ENCODE peak calls at places on chromosome 18, in six cellular contexts. T, O, F, H, W and C are unnamed samples.

GRCh38 chr18:77749189-77749588 is 499.5 kb downstream of the GALR1 start:
- DNase-seq in T (no peak), W (no peak), O (no peak), H (no peak), F (no peak), C (no peak)

GRCh38 chr18:55239764-55240163 is 280.5 kb upstream of the CCDC68 start:
- DNase-seq in T (no peak), W (no peak), O (no peak), F (no peak), H (no peak), C (no peak)

GRCh38 chr18:23229472-23229871 is 94.2 kb downstream of the CABLES1 start:
- DNase-seq in W (no peak), T (no peak), F (no peak), H (no peak), O (no peak), C (peak; percentile 40)

GRCh38 chr18:26468931-26469340 is 79.4 kb downstream of the KCTD1 start:
- DNase-seq in O (no peak), F (no peak), T (no peak), W (no peak), H (no peak), C (no peak)

GRCh38 chr18:3593381-3593903 is 143.5 kb downstream of the TGIF1 start:
- DNase-seq in H (no peak), T (no peak), W (peak; percentile 24), O (no peak), F (peak; percentile 91), C (peak; percentile 74)

GRCh38 chr18:77271720-77272481 is 22.3 kb downstream of the GALR1 start:
- DNase-seq in T (no peak), W (no peak), H (no peak), F (peak; percentile 7), O (no peak), C (no peak)

GRCh38 chr18:26863122-26863879 is 2.2 kb downstream of the AQP4 start:
- DNase-seq in H (peak; percentile 51), F (peak; percentile 2), O (no peak), T (no peak), W (peak; percentile 43), C (no peak)

GRCh38 chr18:67463829-67464228 is 52.7 kb downstream of the DSEL start:
- DNase-seq in W (no peak), O (no peak), T (no peak), H (no peak), F (peak; percentile 12), C (no peak)

GRCh38 chr18:47999801-48000248 is 69.4 kb upstream of the SMAD2 start:
- DNase-seq in F (no peak), H (no peak), W (no peak), T (no peak), O (no peak), C (no peak)

GRCh38 chr18:10279905-10280658 is 174.4 kb upstream of the APCDD1 start:
- DNase-seq in T (no peak), F (no peak), W (no peak), O (no peak), H (no peak), C (no peak)

GRCh38 chr18:63325086-63325686 is 5.6 kb upstream of the BCL2 start:
- DNase-seq in O (no peak), H (no peak), W (no peak), T (no peak), F (no peak), C (no peak)

GRCh38 chr18:3426074-3426473 is 23.9 kb upstream of the TGIF1 start:
- DNase-seq in F (no peak), T (no peak), H (no peak), W (no peak), O (no peak), C (no peak)